ENCODE peak calls at places on chromosomes 11 and 22, in four cellular contexts. M, B, Z and K are unnamed samples.

GRCh38 chr11:19367051-19367709 is 126.4 kb upstream of the E2F8 start:
- DNase-seq in M (no peak), B (no peak), Z (no peak), K (no peak)

GRCh38 chr11:100942016-100942415 is 187.6 kb downstream of the PGR start:
- DNase-seq in M (peak; percentile 46), B (no peak), Z (peak; percentile 23), K (no peak)

GRCh38 chr11:62081378-62082291 is 42.2 kb upstream of the INCENP start:
- DNase-seq in M (peak; percentile 79), B (peak; percentile 49), Z (peak; percentile 74), K (peak; percentile 62)

GRCh38 chr11:60951909-60952741 is at the start of gene SLC15A3:
- DNase-seq in M (peak; percentile 71), B (peak; percentile 44), Z (peak; percentile 59), K (peak; percentile 76)

GRCh38 chr11:45828996-45829395 is 18.3 kb upstream of the CRY2 start:
- DNase-seq in M (no peak), B (no peak), Z (no peak), K (no peak)

GRCh38 chr11:109783842-109784241 is 309.4 kb upstream of the ZC3H12C start:
- DNase-seq in M (no peak), B (peak; percentile 91), Z (no peak), K (peak; percentile 50)

GRCh38 chr11:111586305-111586915 is 15.8 kb upstream of the SIK2 start:
- DNase-seq in M (no peak), B (peak; percentile 64), Z (no peak), K (no peak)

GRCh38 chr11:59572091-59572490 is 43.5 kb downstream of the OSBP start:
- DNase-seq in M (no peak), B (no peak), Z (no peak), K (no peak)

GRCh38 chr22:21587803-21588611 is 20.5 kb downstream of the UBE2L3 start:
- DNase-seq in M (no peak), B (peak; percentile 77), Z (no peak), K (peak; percentile 40)

GRCh38 chr11:130666781-130667251 is 218.4 kb downstream of the ADAMTS15 start:
- DNase-seq in M (no peak), B (no peak), Z (no peak), K (no peak)

GRCh38 chr22:39204216-39204615 is 40.6 kb downstream of the PDGFB start:
- DNase-seq in M (no peak), B (no peak), Z (no peak), K (no peak)

GRCh38 chr22:45731041-45731797 is 59.6 kb downstream of the ATXN10 start:
- DNase-seq in M (no peak), B (no peak), Z (no peak), K (no peak)

GRCh38 chr11:134665571-134666268 is 253.7 kb upstream of the B3GAT1 start:
- DNase-seq in M (no peak), B (no peak), Z (no peak), K (no peak)

GRCh38 chr11:78076733-78077403 is 2.8 kb downstream of the NDUFC2 start:
- DNase-seq in M (no peak), B (no peak), Z (no peak), K (no peak)

GRCh38 chr11:4826425-4826824 is 5.3 kb downstream of the OR51F2 start:
- DNase-seq in M (no peak), B (no peak), Z (no peak), K (no peak)

GRCh38 chr11:87368151-87368550 is 330.4 kb downstream of the TMEM135 start:
- DNase-seq in M (no peak), B (no peak), Z (no peak), K (no peak)

GRCh38 chr11:124740277-124740882 is 638 bp downstream of the NRGN start:
- DNase-seq in M (peak; percentile 40), B (peak; percentile 28), Z (peak; percentile 43), K (no peak)

GRCh38 chr11:64836448-64837072 is 7.9 kb downstream of the CDC42BPG start:
- DNase-seq in M (no peak), B (no peak), Z (no peak), K (no peak)

GRCh38 chr11:60982184-60982583 is 10.7 kb downstream of the CD6 start:
- DNase-seq in M (no peak), B (no peak), Z (no peak), K (no peak)

GRCh38 chr11:33266418-33267215 is 9.4 kb downstream of the HIPK3 start:
- DNase-seq in M (peak; percentile 45), B (no peak), Z (peak; percentile 30), K (no peak)

GRCh38 chr11:117328414-117329010 is 858 bp downstream of the CEP164 start:
- DNase-seq in M (no peak), B (no peak), Z (no peak), K (no peak)

GRCh38 chr11:67615455-67616430 is 9.0 kb downstream of the NDUFV1 start:
- DNase-seq in M (no peak), B (peak; percentile 60), Z (no peak), K (peak; percentile 59)

GRCh38 chr22:49181431-49181830 is 646.2 kb downstream of the BRD1 start:
- DNase-seq in M (no peak), B (no peak), Z (no peak), K (no peak)

GRCh38 chr11:46391578-46392420 is at the start of gene CHRM4:
- DNase-seq in M (no peak), B (no peak), Z (peak; percentile 31), K (no peak)

GRCh38 chr22:28896611-28897010 is 13.2 kb downstream of the ZNRF3 start:
- DNase-seq in M (no peak), B (no peak), Z (no peak), K (no peak)

GRCh38 chr11:75196426-75196825 is 44.1 kb upstream of the TPBGL start:
- DNase-seq in M (no peak), B (no peak), Z (no peak), K (no peak)

GRCh38 chr11:130671801-130672700 is 223.6 kb downstream of the ADAMTS15 start:
- DNase-seq in M (peak; percentile 69), B (no peak), Z (peak; percentile 59), K (no peak)

GRCh38 chr11:61148016-61148640 is 13.1 kb downstream of the VPS37C start:
- DNase-seq in M (no peak), B (no peak), Z (no peak), K (no peak)

GRCh38 chr22:28759861-28760560 is 12.5 kb upstream of the CCDC117 start:
- DNase-seq in M (no peak), B (peak; percentile 13), Z (no peak), K (no peak)

GRCh38 chr11:65743928-65744698 is 23.5 kb upstream of the RNASEH2C start:
- DNase-seq in M (no peak), B (peak; percentile 62), Z (peak; percentile 29), K (no peak)

GRCh38 chr11:117734596-117734995 is 62.4 kb downstream of the DSCAML1 start:
- DNase-seq in M (no peak), B (no peak), Z (no peak), K (no peak)

GRCh38 chr11:84097186-84097585 is 811.0 kb upstream of the CCDC90B start:
- DNase-seq in M (no peak), B (no peak), Z (no peak), K (no peak)

GRCh38 chr11:65471410-65471762 is 27.5 kb upstream of the MALAT1 start:
- DNase-seq in M (peak; percentile 80), B (no peak), Z (peak; percentile 81), K (no peak)

GRCh38 chr11:131827440-131827839 is 457.0 kb downstream of the NTM start:
- DNase-seq in M (no peak), B (no peak), Z (no peak), K (no peak)
- H3K27me3 ChIP-seq in M (peaks cover 59% of the 10 kb centered on the region), B (no peaks in the 10 kb centered on the region), Z (no peaks in the 10 kb centered on the region), K (peaks cover 3% of the 10 kb centered on the region)

GRCh38 chr22:25110596-25110845 is 89.1 kb upstream of the CRYBB3 start:
- DNase-seq in M (no peak), B (no peak), Z (no peak), K (no peak)
- H3K4me3 ChIP-seq in M (peak overlapping the region; percentile 82), B (peak overlapping the region; percentile 58), Z (peak overlapping the region; percentile 77), K (no peak overlapping the region)

GRCh38 chr11:89477175-89477574 is 14.0 kb downstream of the NOX4 start:
- DNase-seq in M (no peak), B (no peak), Z (no peak), K (no peak)
- TF ChIP-seq CTCF in M (no peak), B (no peak), Z (no peak), K (no peak)

GRCh38 chr22:32426881-32427280 is 14.8 kb upstream of the RTCB start:
- DNase-seq in M (no peak), B (no peak), Z (no peak), K (no peak)

GRCh38 chr22:32430352-32430751 is 18.3 kb upstream of the RTCB start:
- DNase-seq in M (no peak), B (no peak), Z (no peak), K (no peak)
- H3K27me3 ChIP-seq in M (peaks cover 56% of the 10 kb centered on the region), B (no peaks in the 10 kb centered on the region), Z (peaks cover 5% of the 10 kb centered on the region), K (peaks cover 2% of the 10 kb centered on the region)

DNA sequence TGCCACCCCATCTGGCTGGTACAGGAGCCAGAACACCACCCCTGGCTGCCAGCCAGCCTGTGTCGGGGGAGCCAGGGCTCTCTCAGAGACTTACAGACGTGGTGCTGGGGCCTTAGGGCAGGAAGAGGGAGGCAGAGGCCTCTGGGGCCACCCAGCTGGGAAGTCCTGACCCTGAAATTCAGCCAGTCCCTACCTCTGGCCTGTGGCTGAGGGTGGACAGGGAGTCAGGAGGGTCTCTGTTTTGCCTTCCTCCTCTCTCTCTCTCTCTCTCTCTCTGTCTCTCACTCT is 52.5 kb upstream of the CDON start:
- DNase-seq in M (peak; percentile 81), B (no peak), Z (peak; percentile 84), K (no peak)
- H3K4me3 ChIP-seq in M (peak overlapping the region; percentile 27), B (no peak overlapping the region), Z (no peak overlapping the region), K (no peak overlapping the region)

GRCh38 chr11:1766719-1767398 is 3.1 kb upstream of the CTSD start:
- DNase-seq in M (no peak), B (no peak), Z (no peak), K (no peak)

GRCh38 chr11:1763796-1764661 is at the start of gene CTSD:
- DNase-seq in M (peak; percentile 93), B (peak; percentile 86), Z (peak; percentile 94), K (peak; percentile 82)

GRCh38 chr11:1767399-1768140 is 3.8 kb upstream of the CTSD start:
- DNase-seq in M (no peak), B (no peak), Z (no peak), K (no peak)

GRCh38 chr11:1768141-1768469 is 4.4 kb upstream of the CTSD start:
- DNase-seq in M (no peak), B (no peak), Z (no peak), K (no peak)

DNA sequence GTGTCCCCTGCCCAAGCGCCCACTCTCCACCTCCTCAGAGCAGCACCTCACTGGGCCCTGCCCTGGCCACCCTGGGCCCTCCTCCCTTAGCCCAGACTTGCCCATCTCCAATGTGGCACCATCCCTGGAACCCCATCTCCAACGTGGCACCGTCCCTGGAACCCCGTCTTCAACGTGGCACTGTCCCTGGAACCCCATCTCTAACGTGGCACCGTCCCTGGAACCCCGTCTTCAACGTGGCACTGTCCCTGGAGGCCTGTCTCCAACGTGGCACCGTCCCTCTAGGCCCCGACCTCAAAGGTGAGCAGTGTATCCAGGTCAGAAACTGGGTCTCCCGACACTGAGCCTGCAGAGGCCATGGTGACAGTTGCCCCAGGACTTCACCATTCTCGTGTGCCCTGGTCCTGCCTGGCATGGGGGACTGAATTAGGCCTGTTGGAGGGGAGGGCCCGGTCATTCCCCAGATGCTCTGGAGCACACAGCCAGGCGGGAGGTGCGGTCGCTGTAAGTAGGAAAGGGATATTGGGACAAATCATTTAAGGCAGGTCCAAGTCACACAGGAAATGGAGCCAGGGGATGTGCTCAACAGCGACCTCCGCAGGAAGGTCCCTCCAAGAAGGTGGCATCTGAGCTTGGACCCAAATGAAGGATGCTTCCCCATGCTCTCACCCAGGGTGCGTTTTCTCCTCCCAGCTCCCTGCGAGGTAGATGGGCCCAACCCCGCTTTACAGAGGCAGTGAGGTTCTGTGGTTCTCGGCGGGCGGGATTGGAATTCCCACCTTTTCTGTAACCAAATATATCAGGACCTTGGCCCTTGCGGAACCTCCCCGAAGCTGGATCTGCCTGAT is 2.4 kb upstream of the CTSD start:
- DNase-seq in M (no peak), B (no peak), Z (no peak), K (no peak)
- TF ChIP-seq CTCF in M (no peak), B (peak; percentile 18), Z (no peak), K (peak; percentile 12)